ENCODE peak calls at places on chromosomes 11 and 22, in seven cellular contexts. A, K, B, M, E, U and C are unnamed samples.

GRCh38 chr22:46025973-46026906 is 49.3 kb upstream of the WNT7B start:
- DNase-seq in M (no peak), A (no peak), E (no peak), K (no peak), B (no peak), U (no peak), C (no peak)

GRCh38 chr11:17686185-17686980 is 33.0 kb upstream of the MYOD1 start:
- DNase-seq in E (no peak), U (no peak), B (no peak), K (peak), A (peak), M (no peak), C (no peak)

GRCh38 chr11:12829131-12829530 is 154.9 kb downstream of the TEAD1 start:
- DNase-seq in U (no peak), M (no peak), B (no peak), E (no peak), A (no peak), K (no peak), C (no peak)

GRCh38 chr11:113681282-113681681 is 24.8 kb downstream of the TMPRSS5 start:
- DNase-seq in U (no peak), E (no peak), B (no peak), A (no peak), M (no peak), K (no peak), C (no peak)

GRCh38 chr22:49087716-49088660 is 739.7 kb downstream of the BRD1 start:
- DNase-seq in A (no peak), E (no peak), K (no peak), B (no peak), U (no peak), M (no peak), C (no peak)

GRCh38 chr11:7167976-7168740 is 79.4 kb downstream of the RBMXL2 start:
- DNase-seq in M (no peak), E (no peak), K (no peak), B (no peak), A (no peak), U (no peak), C (no peak)

GRCh38 chr22:43697894-43698293 is 114.2 kb downstream of the EFCAB6 start:
- DNase-seq in K (no peak), U (no peak), B (no peak), E (no peak), A (no peak), M (no peak), C (no peak)

GRCh38 chr22:43110927-43111623 is 525 bp downstream of the BIK start:
- DNase-seq in E (peak), U (peak), K (no peak), B (no peak), A (no peak), M (no peak), C (peak)

GRCh38 chr11:1515082-1516060 is 28.8 kb upstream of the MOB2 start:
- DNase-seq in A (peak), M (peak), K (peak), E (peak), B (no peak), U (peak), C (peak)

GRCh38 chr11:118435233-118435892 is 929 bp upstream of the KMT2A start:
- DNase-seq in B (no peak), U (peak), A (peak), M (peak), K (no peak), E (no peak), C (peak)

GRCh38 chr11:114315749-114316368 is 19.7 kb downstream of the NNMT start:
- DNase-seq in K (no peak), A (no peak), M (no peak), E (no peak), B (no peak), U (no peak), C (no peak)

GRCh38 chr22:36364255-36365019 is 23.3 kb downstream of the MYH9 start:
- DNase-seq in A (no peak), U (no peak), E (no peak), M (no peak), K (no peak), B (no peak), C (no peak)

GRCh38 chr11:85595285-85595884 is 31.8 kb downstream of the DLG2 start:
- DNase-seq in M (peak), U (no peak), E (no peak), B (no peak), A (no peak), K (peak), C (no peak)

GRCh38 chr11:122159173-122159701 is 43.2 kb upstream of the BLID start:
- DNase-seq in A (no peak), K (peak), M (no peak), B (no peak), U (no peak), E (no peak), C (no peak)

GRCh38 chr11:64566042-64566914 is 24.7 kb upstream of the SLC22A12 start:
- DNase-seq in A (peak), M (peak), U (no peak), B (peak), E (peak), K (peak), C (no peak)

GRCh38 chr22:27372969-27373670 is 428.4 kb downstream of the MN1 start:
- DNase-seq in A (no peak), E (no peak), K (no peak), M (no peak), B (no peak), U (no peak), C (no peak)

GRCh38 chr11:69310351-69310750 is 16.4 kb downstream of the MYEOV start:
- DNase-seq in M (no peak), B (no peak), E (no peak), K (no peak), U (no peak), A (no peak), C (no peak)

GRCh38 chr11:61418136-61418535 is 11.6 kb downstream of the CPSF7 start:
- DNase-seq in U (no peak), E (no peak), M (no peak), K (no peak), B (no peak), A (no peak), C (no peak)

GRCh38 chr22:44325718-44326548 is 13.2 kb upstream of the SHISAL1 start:
- DNase-seq in K (peak), U (no peak), E (no peak), B (no peak), M (no peak), A (no peak), C (no peak)

GRCh38 chr11:57251491-57252104 is 14.5 kb upstream of the APLNR start:
- DNase-seq in E (no peak), K (no peak), M (no peak), A (peak), U (no peak), B (no peak), C (no peak)

DNA sequence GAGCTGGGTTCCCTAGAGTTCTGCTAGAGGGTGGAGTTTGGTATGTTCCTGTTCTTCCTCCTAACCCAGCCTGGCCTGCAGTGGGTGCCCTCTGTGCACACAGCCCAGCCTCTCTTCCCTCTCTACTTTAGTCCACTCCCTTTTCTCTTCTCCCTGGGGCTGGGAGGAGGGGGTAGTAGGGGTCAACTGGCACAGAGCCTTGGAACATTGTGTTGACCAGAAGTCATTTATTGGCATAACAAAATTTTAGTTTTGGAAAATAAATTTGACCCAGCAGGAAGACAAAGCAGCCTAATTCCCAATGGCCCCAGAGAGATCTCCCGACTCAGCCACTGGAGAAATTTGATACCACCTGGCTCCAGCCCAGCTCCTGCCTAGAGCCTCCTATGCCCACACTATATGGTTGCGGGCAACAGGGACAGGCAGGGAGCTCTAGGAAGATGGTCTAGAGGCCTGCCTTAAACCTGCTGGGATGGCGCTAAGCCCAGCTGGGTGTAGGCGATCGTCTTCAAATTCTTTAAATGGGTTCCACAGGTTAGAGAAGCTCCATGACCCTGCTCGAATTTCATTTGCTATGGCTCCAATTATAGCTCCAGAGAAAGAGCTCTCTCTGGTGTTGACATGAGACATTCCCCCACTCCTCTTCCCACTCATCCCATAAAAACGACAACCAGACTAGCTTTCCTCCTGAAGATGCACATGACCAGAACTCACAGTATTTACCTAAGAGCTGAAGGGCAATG is 9.9 kb downstream of the PCSK7 start:
- DNase-seq in M (no peak), U (no peak), B (no peak), K (peak), E (peak), A (peak), C (no peak)
- TF ChIP-seq CTCF in M (no peak), U (no peak), B (no peak), K (peak), E (no peak), A (no peak), C (no peak)

GRCh38 chr11:70383664-70384395 is 14.5 kb upstream of the CTTN start:
- DNase-seq in A (no peak), U (no peak), E (no peak), M (no peak), K (no peak), B (no peak), C (no peak)

GRCh38 chr11:70384486-70385152 is 13.7 kb upstream of the CTTN start:
- DNase-seq in A (no peak), U (no peak), B (no peak), M (no peak), E (no peak), K (no peak), C (no peak)

GRCh38 chr11:70381350-70381749 is 17.0 kb upstream of the CTTN start:
- DNase-seq in M (no peak), K (no peak), U (no peak), B (no peak), E (no peak), A (no peak), C (no peak)

GRCh38 chr11:70378506-70379134 is 19.7 kb upstream of the CTTN start:
- DNase-seq in B (no peak), K (no peak), E (no peak), A (no peak), M (no peak), U (no peak), C (no peak)

DNA sequence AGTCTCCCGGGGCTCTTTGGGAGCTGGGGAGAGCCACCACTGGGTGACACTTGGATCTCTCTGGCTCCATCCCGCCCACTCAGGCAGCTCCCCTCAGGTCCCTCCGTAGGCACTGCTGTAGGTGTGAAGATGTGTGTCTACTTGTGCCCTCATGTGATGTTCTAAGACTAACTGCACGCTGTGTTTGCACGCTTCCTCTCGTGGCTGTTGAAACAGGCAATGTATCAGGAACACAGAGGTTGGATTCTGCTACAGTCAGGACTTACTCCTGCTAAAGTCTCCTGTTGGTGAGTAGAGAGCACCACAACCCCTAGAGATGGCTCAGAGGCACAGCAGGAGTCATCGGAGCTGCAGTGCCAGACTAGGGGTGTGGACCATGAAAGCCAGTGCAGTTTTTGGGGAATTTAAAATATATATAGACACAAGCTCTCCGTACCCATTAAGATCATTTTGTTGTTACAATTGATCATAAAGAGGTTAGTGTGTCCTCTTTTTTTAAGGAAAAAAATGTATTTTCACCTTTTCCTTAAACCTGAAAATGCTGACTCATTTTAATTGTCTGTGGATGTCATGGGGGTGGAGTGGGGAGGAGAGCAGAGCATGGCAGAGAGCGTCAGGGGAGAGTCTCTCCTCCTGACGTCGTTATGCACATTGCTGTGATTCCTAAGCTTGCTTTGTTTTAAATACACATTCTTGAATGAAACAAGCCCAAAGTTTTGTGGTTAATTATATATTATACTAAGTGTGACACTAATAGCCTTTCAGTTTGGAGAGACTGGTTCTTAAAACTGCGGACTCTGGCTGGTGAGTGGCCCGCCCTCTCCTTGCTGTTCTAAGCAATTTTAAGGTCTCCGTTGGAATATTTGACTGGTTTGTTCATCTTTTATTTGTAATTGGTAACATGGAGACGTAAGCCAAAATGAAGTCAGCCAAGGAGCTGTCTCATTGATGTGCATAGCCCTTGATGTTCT is 16.2 kb upstream of the CTTN start:
- DNase-seq in M (no peak), B (no peak), U (no peak), E (no peak), A (no peak), K (peak), C (no peak)
- TF ChIP-seq CTCF in M (no peak), B (no peak), U (no peak), E (no peak), A (no peak), K (peak), C (no peak)

DNA sequence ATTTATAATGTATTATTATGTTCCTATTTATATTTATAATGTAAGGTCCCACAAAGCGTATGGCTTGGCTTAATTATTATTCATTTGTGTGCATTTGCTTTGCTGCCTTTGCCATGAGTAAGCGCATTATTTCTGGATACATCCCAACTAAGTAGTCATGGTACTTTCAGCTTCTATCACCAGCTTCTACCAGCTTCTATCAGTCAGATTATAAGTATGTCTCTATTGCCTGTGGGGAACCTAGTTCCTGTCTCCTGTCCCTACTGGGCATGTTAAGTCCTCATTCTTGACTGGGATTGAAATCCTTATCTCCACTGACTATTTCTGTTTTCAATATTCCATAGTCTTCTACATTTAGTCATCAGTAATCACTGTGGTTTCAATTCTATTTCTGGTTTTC is 33.5 kb upstream of the OR10W1 start:
- DNase-seq in E (no peak), A (no peak), M (peak), U (no peak), K (peak), B (peak), C (no peak)
- TF ChIP-seq CTCF in E (no peak), A (no peak), M (no peak), U (no peak), K (no peak), B (no peak), C (no peak)

GRCh38 chr11:73530109-73530508 is 67.8 kb downstream of the FAM168A start:
- DNase-seq in E (no peak), B (no peak), M (no peak), K (no peak), A (no peak), U (no peak), C (no peak)
- TF ChIP-seq CTCF in E (no peak), B (no peak), M (no peak), K (peak), A (no peak), U (no peak), C (no peak)

DNA sequence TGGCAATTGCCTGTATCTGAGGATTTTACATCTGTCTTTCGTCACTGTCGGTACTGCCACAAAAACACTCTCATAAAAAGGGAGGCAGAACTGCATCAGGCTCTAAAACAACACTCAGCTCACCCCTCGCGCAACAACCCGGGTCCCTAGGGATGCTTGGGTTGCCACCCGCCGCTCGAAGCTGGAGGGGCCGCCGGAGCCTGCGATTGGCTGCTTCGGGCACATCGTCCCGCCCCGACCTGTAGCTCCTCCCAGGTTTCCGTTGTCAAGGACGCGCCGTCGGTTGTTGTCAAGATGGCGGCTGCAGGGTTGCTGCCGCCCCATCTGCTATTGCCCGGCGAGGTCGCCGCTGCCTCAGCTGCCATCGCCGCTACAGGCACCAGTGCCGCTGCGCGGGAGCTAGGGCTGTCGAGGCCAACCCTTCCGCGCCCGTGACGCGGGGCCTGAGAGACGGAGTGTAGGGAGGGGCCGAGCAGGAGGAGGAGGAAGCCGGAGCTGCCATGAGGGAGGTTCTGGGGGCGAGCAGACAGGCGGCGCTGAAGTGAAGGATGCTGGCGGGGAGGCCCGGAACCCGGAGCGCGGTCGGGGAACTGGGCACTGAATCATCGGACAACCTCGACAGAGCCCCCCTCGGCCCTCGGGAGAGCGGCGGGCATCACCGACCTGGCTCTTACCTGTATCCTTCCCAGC is at the start of gene CEP126:
- DNase-seq in E (peak), B (peak), K (peak), M (peak), A (peak), U (peak), C (peak)
- TF ChIP-seq CTCF in E (no peak), B (peak), K (peak), M (peak), A (peak), U (peak), C (no peak)